ENCODE peak calls at places on chromosomes 4 and X, in five cellular contexts. L is CD8-positive, alpha-beta memory T cell; R is esophagus squamous epithelium; Z is heart right ventricle; H is NT2/D1. E is an unnamed sample.

GRCh38 chrX:11460347-11460746 is 167.1 kb downstream of the AMELX start:
- DNase-seq in L (no peak), R (no peak), Z (no peak), H (no peak), E (no peak)

GRCh38 chr4:185265942-185266341 is 56.5 kb downstream of the SNX25 start:
- DNase-seq in L (peak; percentile 6), R (no peak), Z (no peak), H (no peak), E (no peak)

GRCh38 chr4:159549092-159549491 is 446.2 kb downstream of the RAPGEF2 start:
- DNase-seq in L (no peak), R (no peak), Z (no peak), H (no peak), E (no peak)

GRCh38 chrX:15664487-15665444 is at the start of gene CLTRN:
- DNase-seq in L (no peak), R (no peak), Z (no peak), H (no peak), E (no peak)

GRCh38 chr4:78331186-78331585 is 220.4 kb upstream of the ANXA3 start:
- DNase-seq in L (no peak), R (no peak), Z (no peak), H (no peak), E (no peak)

GRCh38 chr4:117965608-117966007 is 68.7 kb upstream of the NDST3 start:
- DNase-seq in L (no peak), R (no peak), Z (no peak), H (no peak), E (peak; percentile 1)

GRCh38 chr4:71697031-71697430 is 86.8 kb downstream of the GC start:
- DNase-seq in L (no peak), R (no peak), Z (no peak), H (no peak), E (no peak)

GRCh38 chr4:67700119-67700873 is 659 bp downstream of the UBA6 start:
- DNase-seq in L (peak; percentile 7), R (no peak), Z (no peak), H (no peak), E (no peak)

GRCh38 chr4:29047341-29048041 is 1672.7 kb upstream of the PCDH7 start:
- DNase-seq in L (no peak), R (no peak), Z (no peak), H (no peak), E (no peak)

GRCh38 chr4:40986375-40986774 is 228.0 kb downstream of the APBB2 start:
- DNase-seq in L (no peak), R (no peak), Z (no peak), H (no peak), E (no peak)

GRCh38 chr4:113378836-113379235 is 329.4 kb downstream of the ANK2 start:
- DNase-seq in L (no peak), R (no peak), Z (no peak), H (no peak), E (no peak)

DNA sequence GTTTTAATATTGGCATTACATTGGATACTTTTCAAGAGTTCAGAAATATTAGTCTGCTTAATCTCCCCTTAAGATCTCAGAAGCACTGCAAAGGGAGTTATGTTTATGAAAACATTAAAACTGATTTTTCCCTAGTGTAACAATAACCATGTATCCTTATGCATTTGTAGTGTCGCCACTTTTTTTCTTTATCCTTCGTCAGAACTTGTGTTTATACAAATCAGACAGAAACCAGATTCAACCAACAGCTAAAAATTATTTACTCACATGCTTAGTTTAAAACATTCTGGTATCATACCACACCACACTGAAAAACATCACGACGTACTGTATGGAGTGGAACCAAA is 1.3 kb downstream of the SETD7 start:
- DNase-seq in L (no peak), R (no peak), Z (no peak), H (no peak), E (no peak)
- H3K4me3 ChIP-seq in L (no peak overlapping the region), R (peak overlapping the region; percentile 78), Z (peak overlapping the region; percentile 93), H (peak overlapping the region; percentile 79), E (peak overlapping the region; percentile 71)

GRCh38 chr4:86686741-86687140 is 92.6 kb downstream of the PTPN13 start:
- DNase-seq in L (no peak), R (no peak), Z (no peak), H (no peak), E (no peak)
- H3K27me3 ChIP-seq in L (no peaks in the 10 kb centered on the region), R (no peaks in the 10 kb centered on the region), Z (no peaks in the 10 kb centered on the region), H (no peaks in the 10 kb centered on the region), E (no peaks in the 10 kb centered on the region)

DNA sequence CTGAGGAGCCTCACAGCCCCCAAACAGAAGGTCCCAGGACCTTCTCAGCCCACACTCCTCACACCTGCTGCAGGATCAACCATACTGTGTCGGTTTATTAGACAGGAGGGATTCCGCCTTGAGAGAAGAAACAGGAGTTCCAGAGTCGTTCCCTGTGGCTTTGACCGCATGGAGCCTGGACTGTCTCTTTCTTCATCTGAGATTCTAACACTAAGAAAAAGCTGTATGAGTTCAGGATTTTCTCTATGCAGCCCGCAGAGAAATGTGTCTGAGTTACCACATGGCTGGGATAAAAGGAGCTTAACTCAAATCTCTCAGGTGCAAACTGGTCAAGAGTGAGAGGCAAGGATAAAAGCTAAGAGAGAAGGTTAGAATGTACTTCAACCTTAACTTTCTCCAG is 126.7 kb downstream of the AFAP1 start:
- DNase-seq in L (no peak), R (no peak), Z (no peak), H (no peak), E (no peak)
- H3K36me3 ChIP-seq in L (peaks cover 5% of the 10 kb centered on the region), R (no peaks in the 10 kb centered on the region), Z (peaks cover 52% of the 10 kb centered on the region), H (peaks cover 85% of the 10 kb centered on the region), E (peaks cover 62% of the 10 kb centered on the region)

DNA sequence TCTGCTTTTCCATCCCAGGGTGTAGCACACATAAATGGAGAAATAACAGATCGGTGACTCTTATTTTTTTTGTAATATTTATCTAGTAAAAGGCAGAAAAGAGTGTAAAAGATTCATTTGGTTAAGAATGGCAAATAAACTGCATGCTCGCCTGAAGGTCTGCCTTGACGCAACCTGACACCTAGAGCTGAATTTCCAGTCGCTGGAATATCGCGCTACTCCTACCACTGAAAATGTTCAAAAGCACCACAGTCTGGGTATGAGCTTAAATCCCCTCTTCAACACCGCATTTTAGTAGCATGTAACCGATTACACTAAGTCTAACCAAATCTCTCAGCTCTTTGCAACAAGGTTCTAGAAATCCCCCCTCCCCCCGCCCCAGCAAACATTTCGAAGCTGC is 1.6 kb downstream of the FGF13 start:
- DNase-seq in L (no peak), R (no peak), Z (no peak), H (no peak), E (no peak)
- H3K4me3 ChIP-seq in L (no peak overlapping the region), R (no peak overlapping the region), Z (no peak overlapping the region), H (peak overlapping the region; percentile 70), E (no peak overlapping the region)

GRCh38 chr4:110614981-110615365 is 7.9 kb downstream of the PITX2 start:
- DNase-seq in L (no peak), R (no peak), Z (no peak), H (no peak), E (no peak)
- H3K27me3 ChIP-seq in L (peaks cover 80% of the 10 kb centered on the region), R (peaks cover 65% of the 10 kb centered on the region), Z (peaks cover 100% of the 10 kb centered on the region), H (peaks cover 100% of the 10 kb centered on the region), E (no peaks in the 10 kb centered on the region)

DNA sequence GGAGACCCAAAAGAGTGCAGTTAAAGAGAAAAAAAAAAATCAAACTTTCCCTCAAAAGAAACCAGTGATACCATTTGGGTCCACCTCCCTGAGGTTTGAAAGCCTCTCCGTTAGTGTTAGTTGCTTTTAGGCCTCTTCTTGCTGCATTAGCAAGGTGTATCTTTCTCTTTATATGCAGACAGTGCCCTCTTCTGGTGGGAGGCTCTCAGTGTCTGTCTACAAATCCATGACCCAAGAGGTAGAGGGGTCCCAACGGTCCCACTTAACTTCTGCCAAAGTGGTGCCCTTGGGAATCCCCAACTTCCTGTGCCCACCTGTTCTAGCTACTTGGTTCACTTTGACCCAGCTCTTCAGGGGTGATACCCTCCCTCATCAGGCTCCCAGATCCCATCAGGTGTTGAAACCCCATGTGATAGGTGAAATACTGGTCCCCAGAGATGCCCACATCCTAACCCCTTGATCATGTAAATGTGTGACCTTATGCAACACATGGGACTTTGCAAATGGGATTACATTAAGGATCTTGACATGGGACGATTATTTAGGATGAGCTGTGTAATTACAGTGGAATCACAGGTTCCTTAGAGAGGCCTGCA is 63.7 kb upstream of the CD99 start:
- DNase-seq in L (peak; percentile 32), R (no peak), Z (no peak), H (peak; percentile 43), E (no peak)
- H3K36me3 ChIP-seq in L (peaks cover 14% of the 10 kb centered on the region), R (no peaks in the 10 kb centered on the region), Z (peaks cover 68% of the 10 kb centered on the region), H (peaks cover 71% of the 10 kb centered on the region), E (peaks cover 42% of the 10 kb centered on the region)

GRCh38 chr4:147494301-147494700 is 13.4 kb downstream of the EDNRA start:
- DNase-seq in L (no peak), R (no peak), Z (no peak), H (no peak), E (no peak)

GRCh38 chr4:147491076-147491475 is 10.2 kb downstream of the EDNRA start:
- DNase-seq in L (no peak), R (no peak), Z (no peak), H (no peak), E (no peak)

GRCh38 chr4:147492761-147493160 is 11.9 kb downstream of the EDNRA start:
- DNase-seq in L (no peak), R (no peak), Z (peak; percentile 80), H (no peak), E (no peak)

GRCh38 chr4:147488551-147488950 is 7.7 kb downstream of the EDNRA start:
- DNase-seq in L (no peak), R (no peak), Z (no peak), H (no peak), E (no peak)

DNA sequence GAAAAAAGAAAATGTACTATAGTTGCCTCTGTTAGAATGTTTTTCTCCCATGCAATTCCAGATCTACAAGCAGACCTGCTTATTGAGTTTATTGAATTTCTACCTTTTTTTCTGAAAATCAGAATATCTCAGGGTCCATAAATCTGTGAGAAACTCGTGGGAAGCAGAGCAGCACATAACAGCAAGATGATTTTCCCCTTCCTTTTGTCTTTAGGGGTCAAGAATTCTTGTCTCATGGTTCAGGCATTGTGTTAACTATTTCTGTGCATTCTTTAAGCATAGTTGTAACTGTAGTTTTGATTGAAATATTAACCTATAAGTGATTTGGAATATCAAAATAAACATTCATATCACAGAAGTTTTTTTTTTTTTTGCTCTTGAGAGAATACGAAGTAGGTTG is 11.4 kb downstream of the EDNRA start:
- DNase-seq in L (no peak), R (no peak), Z (no peak), H (no peak), E (no peak)
- H3K4me3 ChIP-seq in L (no peak overlapping the region), R (no peak overlapping the region), Z (no peak overlapping the region), H (no peak overlapping the region), E (no peak overlapping the region)

DNA sequence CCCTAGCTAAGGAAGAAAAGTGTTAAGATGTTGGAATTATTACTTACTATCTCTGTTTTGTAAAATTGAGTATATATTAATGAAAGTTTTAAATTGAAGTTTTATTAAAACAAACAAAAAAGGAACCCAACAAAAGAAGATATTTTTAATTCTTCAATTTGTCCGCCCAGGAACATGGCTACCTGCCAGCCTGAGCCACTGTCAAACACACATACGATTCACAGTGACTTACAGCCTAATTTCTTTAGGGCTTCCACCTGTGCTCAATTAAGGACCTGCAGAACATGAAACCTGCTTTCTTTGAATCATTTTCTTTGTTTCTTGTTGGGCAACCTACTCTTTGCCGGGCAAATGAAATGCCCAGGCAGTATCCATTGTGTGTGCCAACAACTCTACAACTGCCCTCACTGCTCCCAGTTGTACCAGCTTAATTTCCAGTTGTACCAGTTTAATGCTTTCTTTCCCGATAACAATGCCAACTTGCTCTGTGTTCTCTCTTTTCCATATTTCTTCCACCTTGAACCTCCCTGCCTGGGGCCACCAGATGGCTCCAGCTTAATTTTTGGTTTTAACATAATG is 181.7 kb downstream of the GBA3 start:
- DNase-seq in L (no peak), R (no peak), Z (no peak), H (no peak), E (no peak)
- H3K27me3 ChIP-seq in L (no peaks in the 10 kb centered on the region), R (no peaks in the 10 kb centered on the region), Z (no peaks in the 10 kb centered on the region), H (no peaks in the 10 kb centered on the region), E (no peaks in the 10 kb centered on the region)